ENCODE peak calls at places on chromosomes 1 and 21, in six cellular contexts. Q, Z, E, P, R and U are unnamed samples.

GRCh38 chr1:67831850-67832513 is 1.3 kb downstream of the GNG12 start:
- DNase-seq in Q (no peak), Z (no peak), E (peak), P (no peak), R (peak), U (peak)

GRCh38 chr21:35984654-35985366 is 75.5 kb downstream of the SETD4 start:
- DNase-seq in Q (no peak), Z (no peak), E (no peak), P (no peak), R (no peak), U (no peak)

GRCh38 chr21:38083534-38083933 is 167.3 kb upstream of the KCNJ6 start:
- DNase-seq in Q (no peak), Z (no peak), E (no peak), P (no peak), R (no peak), U (no peak)

GRCh38 chr1:150973258-150973825 is 1.3 kb downstream of the CERS2 start:
- DNase-seq in Q (no peak), Z (no peak), E (no peak), P (peak), R (no peak), U (peak)

GRCh38 chr1:160177231-160177630 is 13.1 kb upstream of the CASQ1 start:
- DNase-seq in Q (no peak), Z (no peak), E (no peak), P (no peak), R (no peak), U (no peak)

GRCh38 chr21:21968810-21969588 is 970.8 kb downstream of the NCAM2 start:
- DNase-seq in Q (no peak), Z (no peak), E (no peak), P (no peak), R (no peak), U (no peak)

GRCh38 chr21:44998621-44999427 is 59.0 kb downstream of the SLX9 start:
- DNase-seq in Q (no peak), Z (no peak), E (no peak), P (no peak), R (no peak), U (peak)

GRCh38 chr1:205700865-205701401 is 20.6 kb upstream of the SLC45A3 start:
- DNase-seq in Q (no peak), Z (no peak), E (no peak), P (no peak), R (no peak), U (no peak)

GRCh38 chr1:2526824-2527552 is 592 bp upstream of the PANK4 start:
- DNase-seq in Q (no peak), Z (no peak), E (peak), P (peak), R (no peak), U (peak)

GRCh38 chr21:17730782-17731181 is 88.4 kb downstream of the C21orf91 start:
- DNase-seq in Q (no peak), Z (no peak), E (no peak), P (no peak), R (no peak), U (no peak)